ENCODE peak calls at places on chromosomes 1 and 21, in ten cellular contexts. Z is cardiac fibroblast, E is GM23248, R is NCI-H1092, K is T-helper 1 cell, B is RKO, C is mesendoderm, J is HuH-7.5, F is Right ventricle myocardium inferior, V is HCEC 1CT. A is an unnamed sample.

GRCh38 chr21:41419921-41420862 is 5.8 kb upstream of the MX1 start:
- DNase-seq in Z (peak), E (peak), R (peak), K (peak), B (peak), C (peak), J (peak), F (peak), V (peak), A (peak)

GRCh38 chr1:210817385-210818275 is 316.3 kb downstream of the KCNH1 start:
- DNase-seq in Z (no peak), E (no peak), R (no peak), K (no peak), B (no peak), C (no peak), J (no peak), F (no peak), V (no peak), A (no peak)

GRCh38 chr21:42231761-42232160 is 12.8 kb downstream of the ABCG1 start:
- DNase-seq in Z (no peak), E (no peak), R (no peak), K (no peak), B (no peak), C (no peak), J (no peak), F (no peak), V (no peak), A (no peak)

GRCh38 chr1:206802401-206802800 is 30.1 kb upstream of the IL10 start:
- DNase-seq in Z (no peak), E (peak), R (no peak), K (no peak), B (peak), C (no peak), J (no peak), F (no peak), V (peak), A (no peak)

GRCh38 chr21:45549670-45550463 is 7.6 kb upstream of the SLC19A1 start:
- DNase-seq in Z (no peak), E (no peak), R (no peak), K (no peak), B (no peak), C (no peak), J (no peak), F (peak), V (no peak), A (no peak)

GRCh38 chr1:157878059-157878458 is 36.5 kb upstream of the CD5L start:
- DNase-seq in Z (peak), E (peak), R (no peak), K (no peak), B (peak), C (peak), J (no peak), F (no peak), V (peak), A (peak)

GRCh38 chr1:165562576-165562975 is 18.8 kb downstream of the LRRC52 start:
- DNase-seq in Z (no peak), E (peak), R (no peak), K (no peak), B (peak), C (no peak), J (no peak), F (no peak), V (peak), A (peak)

GRCh38 chr1:68590473-68590872 is 93.6 kb upstream of the DEPDC1 start:
- DNase-seq in Z (no peak), E (no peak), R (no peak), K (no peak), B (peak), C (no peak), J (no peak), F (no peak), V (no peak), A (no peak)

GRCh38 chr1:200409203-200409760 is 554 bp downstream of the ZNF281 start:
- DNase-seq in Z (peak), E (peak), R (no peak), K (peak), B (peak), C (peak), J (no peak), F (peak), V (peak), A (peak)

GRCh38 chr1:163999131-163999530 is 559.9 kb upstream of the PBX1 start:
- DNase-seq in Z (no peak), E (no peak), R (no peak), K (no peak), B (no peak), C (peak), J (no peak), F (no peak), V (no peak), A (no peak)

GRCh38 chr1:234214911-234215892 is 158.1 kb upstream of the COA6 start:
- DNase-seq in Z (no peak), E (no peak), R (no peak), K (no peak), B (no peak), C (peak), J (no peak), F (no peak), V (no peak), A (no peak)

GRCh38 chr1:172041102-172041501 is 199.8 kb downstream of the DNM3 start:
- DNase-seq in Z (no peak), E (no peak), R (no peak), K (no peak), B (no peak), C (peak), J (no peak), F (no peak), V (no peak), A (no peak)

GRCh38 chr1:9129391-9130041 is 614 bp upstream of the GPR157 start:
- DNase-seq in Z (peak), E (peak), R (no peak), K (peak), B (peak), C (peak), J (peak), F (peak), V (peak), A (peak)

GRCh38 chr21:30306821-30307330 is 13.2 kb downstream of the KRTAP26-1 start:
- DNase-seq in Z (no peak), E (no peak), R (peak), K (no peak), B (no peak), C (no peak), J (no peak), F (no peak), V (no peak), A (no peak)

GRCh38 chr1:115314765-115315164 is 23.3 kb downstream of the NGF start:
- DNase-seq in Z (peak), E (peak), R (no peak), K (no peak), B (no peak), C (peak), J (no peak), F (no peak), V (peak), A (peak)

GRCh38 chr1:217188280-217189235 is 442.3 kb downstream of the GPATCH2 start:
- DNase-seq in Z (peak), E (no peak), R (no peak), K (no peak), B (no peak), C (no peak), J (no peak), F (no peak), V (peak), A (peak)

GRCh38 chr1:76234061-76234460 is 159.5 kb downstream of the ST6GALNAC3 start:
- DNase-seq in Z (no peak), E (no peak), R (no peak), K (no peak), B (no peak), C (no peak), J (no peak), F (no peak), V (no peak), A (no peak)

GRCh38 chr1:235649722-235650163 is at the start of gene GNG4:
- DNase-seq in Z (no peak), E (no peak), R (peak), K (no peak), B (no peak), C (peak), J (peak), F (no peak), V (no peak), A (no peak)

GRCh38 chr1:210081494-210081893 is 143.5 kb downstream of the SYT14 start:
- DNase-seq in Z (no peak), E (no peak), R (no peak), K (no peak), B (no peak), C (no peak), J (no peak), F (no peak), V (no peak), A (no peak)

GRCh38 chr1:199954701-199955100 is 72.8 kb upstream of the NR5A2 start:
- DNase-seq in Z (no peak), E (peak), R (no peak), K (no peak), B (no peak), C (peak), J (peak), F (no peak), V (no peak), A (no peak)

GRCh38 chr1:248757784-248758195 is 2.2 kb upstream of the LYPD8 start:
- DNase-seq in Z (no peak), E (no peak), R (no peak), K (no peak), B (no peak), C (no peak), J (peak), F (no peak), V (no peak), A (no peak)

GRCh38 chr1:45929257-45929687 is 125.9 kb downstream of the MAST2 start:
- DNase-seq in Z (peak), E (peak), R (no peak), K (no peak), B (peak), C (peak), J (no peak), F (no peak), V (peak), A (peak)

GRCh38 chr1:234735476-234735875 is 125.5 kb upstream of the IRF2BP2 start:
- DNase-seq in Z (no peak), E (no peak), R (no peak), K (no peak), B (no peak), C (no peak), J (no peak), F (no peak), V (no peak), A (no peak)

GRCh38 chr21:31410763-31411278 is 66.8 kb upstream of the TIAM1 start:
- DNase-seq in Z (no peak), E (no peak), R (no peak), K (no peak), B (no peak), C (no peak), J (no peak), F (no peak), V (no peak), A (no peak)

GRCh38 chr1:67850611-67851075 is 17.4 kb upstream of the GNG12 start:
- DNase-seq in Z (peak), E (peak), R (no peak), K (no peak), B (peak), C (no peak), J (no peak), F (peak), V (peak), A (peak)

GRCh38 chr1:31517301-31517700 is 59.0 kb upstream of the TINAGL1 start:
- DNase-seq in Z (no peak), E (no peak), R (no peak), K (no peak), B (no peak), C (no peak), J (no peak), F (no peak), V (no peak), A (no peak)

GRCh38 chr1:234768171-234768568 is 158.2 kb upstream of the IRF2BP2 start:
- DNase-seq in Z (no peak), E (no peak), R (no peak), K (no peak), B (no peak), C (no peak), J (no peak), F (no peak), V (no peak), A (no peak)

A was measured in fibroblast of pulmonary artery.